ENCODE peak calls at places on chromosomes 4 and X, in four cellular contexts. I is GM12878, N is WTC11, E is HepG2. U is an unnamed sample.

GRCh38 chr4:6773106-6773505 is 9.4 kb upstream of the KIAA0232 start:
- DNase-seq in I (no peak), E (no peak), N (no peak), U (no peak)

GRCh38 chr4:139961344-139961948 is 192.5 kb downstream of the MAML3 start:
- DNase-seq in E (no peak), I (no peak), N (no peak), U (no peak)

GRCh38 chr4:40176602-40177001 is 20.2 kb upstream of the RHOH start:
- DNase-seq in N (peak), E (no peak), I (no peak), U (no peak)

GRCh38 chrX:7446815-7447214 is 298.9 kb upstream of the PUDP start:
- DNase-seq in I (no peak), E (no peak), N (no peak), U (no peak)

GRCh38 chr4:147284218-147284617 is 196.7 kb upstream of the EDNRA start:
- DNase-seq in I (no peak), E (no peak), N (no peak), U (no peak)

GRCh38 chrX:48451708-48452107 is 18.4 kb downstream of the SLC38A5 start:
- DNase-seq in N (no peak), I (no peak), E (no peak), U (no peak)

GRCh38 chrX:20029728-20030127 is 38.9 kb upstream of the BCLAF3 start:
- DNase-seq in I (peak), N (no peak), E (peak), U (no peak)

GRCh38 chr4:90126805-90127204 is 389 bp upstream of the CCSER1 start:
- DNase-seq in E (no peak), N (no peak), I (no peak), U (no peak)

GRCh38 chrX:1658083-1658463 is 43.2 kb downstream of the ASMT start:
- DNase-seq in E (no peak), N (no peak), I (no peak), U (no peak)

GRCh38 chrX:63932006-63932405 is 147.0 kb upstream of the ARHGEF9 start:
- DNase-seq in I (no peak), N (no peak), E (no peak), U (no peak)

GRCh38 chr4:95535180-95535579 is 13.6 kb downstream of the UNC5C start:
- DNase-seq in N (no peak), I (no peak), E (no peak), U (no peak)

GRCh38 chr4:73919691-73920090 is 50.5 kb downstream of the CXCL1 start:
- DNase-seq in N (no peak), I (no peak), E (no peak), U (no peak)

GRCh38 chrX:118164138-118164537 is 47.5 kb upstream of the KLHL13 start:
- DNase-seq in E (no peak), I (no peak), N (no peak), U (no peak)

GRCh38 chrX:108134724-108135123 is 43.1 kb downstream of the ATG4A start:
- DNase-seq in E (no peak), N (peak), I (no peak), U (no peak)

GRCh38 chr4:168857546-168858314 is 152.3 kb downstream of the CBR4 start:
- DNase-seq in I (no peak), N (no peak), E (no peak), U (no peak)

GRCh38 chr4:150305995-150306394 is 227.8 kb downstream of the DCLK2 start:
- DNase-seq in I (no peak), E (no peak), N (no peak), U (no peak)

GRCh38 chrX:16212024-16212423 is 44.7 kb downstream of the MAGEB17 start:
- DNase-seq in I (no peak), N (no peak), E (no peak), U (no peak)

GRCh38 chrX:108582151-108582550 is 142.5 kb downstream of the COL4A5 start:
- DNase-seq in N (no peak), I (no peak), E (peak), U (no peak)

GRCh38 chr4:128979934-128980333 is 113.4 kb downstream of the SCLT1 start:
- DNase-seq in I (no peak), E (no peak), N (no peak), U (peak)

GRCh38 chr4:172996571-172997216 is 171.9 kb upstream of the GALNT7 start:
- DNase-seq in E (no peak), N (no peak), I (no peak), U (no peak)

GRCh38 chrX:41449138-41449537 is 2.0 kb downstream of the NYX start:
- DNase-seq in E (no peak), N (no peak), I (no peak), U (no peak)

GRCh38 chrX:103215768-103216085 is 819 bp downstream of the BEX4 start:
- DNase-seq in I (no peak), N (no peak), E (no peak), U (peak)

GRCh38 chr4:143046454-143046853 is 138.3 kb upstream of the USP38 start:
- DNase-seq in I (no peak), N (no peak), E (no peak), U (no peak)

GRCh38 chrX:111652719-111653118 is 28.3 kb upstream of the ALG13 start:
- DNase-seq in E (no peak), N (no peak), I (no peak), U (no peak)

GRCh38 chr4:153593166-153593565 is 90.9 kb upstream of the TLR2 start:
- DNase-seq in I (no peak), N (no peak), E (peak), U (no peak)

GRCh38 chr4:112099701-112100289 is 45.5 kb upstream of the FAM241A start:
- DNase-seq in I (peak), N (no peak), E (peak), U (peak)

GRCh38 chr4:155679343-155679742 is 12.7 kb downstream of the GUCY1A1 start:
- DNase-seq in E (no peak), N (no peak), I (no peak), U (no peak)

GRCh38 chrX:71999535-71999934 is 88.9 kb downstream of the NHSL2 start:
- DNase-seq in I (no peak), N (no peak), E (no peak), U (no peak)

GRCh38 chr4:2217726-2218125 is 24.2 kb downstream of the HAUS3 start:
- DNase-seq in E (no peak), N (no peak), I (no peak), U (no peak)

GRCh38 chr4:176726803-176727202 is 65.9 kb downstream of the VEGFC start:
- DNase-seq in I (no peak), E (no peak), N (no peak), U (no peak)

GRCh38 chr4:151486166-151486565 is 77.2 kb downstream of the FHIP1A start:
- DNase-seq in I (no peak), E (no peak), N (no peak), U (no peak)
- TF ChIP-seq CBFB in I (no peak), E (no peak), N (no peak), U (no peak)

DNA sequence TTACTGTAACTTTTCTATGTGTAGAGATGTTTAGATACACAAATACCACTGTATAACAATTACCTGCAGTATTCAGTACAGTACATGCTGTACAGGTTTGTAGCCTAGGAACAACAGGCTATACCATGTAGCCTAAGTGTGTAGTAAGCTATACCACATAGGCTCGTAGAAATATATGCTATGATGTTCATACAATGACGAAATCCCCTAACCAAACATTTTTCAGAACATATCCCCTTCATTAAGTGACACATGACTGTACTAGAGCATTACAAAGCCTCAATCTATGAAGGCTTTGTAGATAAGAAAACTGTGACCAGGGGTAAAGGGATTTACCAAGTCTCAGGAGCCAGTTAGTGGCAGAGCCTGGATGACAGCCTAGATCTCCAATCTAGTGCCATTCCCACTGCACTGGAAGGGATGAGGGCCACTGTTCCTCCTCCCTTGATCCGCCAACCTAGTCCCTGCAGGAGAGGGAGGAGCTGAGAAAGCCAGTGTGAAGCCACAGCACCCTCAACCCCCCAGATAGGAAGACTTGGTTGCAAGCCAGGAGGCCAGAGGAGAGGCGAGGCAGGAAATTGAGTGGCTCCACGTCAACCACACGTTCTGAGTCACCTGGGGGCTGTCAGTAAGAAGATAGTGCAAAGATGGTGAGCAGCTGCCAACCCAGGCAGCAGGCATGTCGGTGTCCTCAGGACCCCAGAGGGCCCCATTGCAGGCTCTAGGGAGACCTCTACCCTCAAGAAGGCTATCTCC is 227.7 kb downstream of the BCOR start:
- DNase-seq in E (no peak), I (no peak), N (no peak), U (peak)
- TF ChIP-seq CBFB in E (no peak), I (no peak), N (no peak), U (no peak)

GRCh38 chr4:10666616-10667015 is 18.0 kb downstream of the CLNK start:
- DNase-seq in N (no peak), E (no peak), I (no peak), U (no peak)

GRCh38 chr4:10659251-10659650 is 25.3 kb downstream of the CLNK start:
- DNase-seq in N (no peak), E (no peak), I (no peak), U (no peak)

GRCh38 chr4:10664408-10664807 is 20.2 kb downstream of the CLNK start:
- DNase-seq in N (no peak), I (no peak), E (no peak), U (no peak)

GRCh38 chr4:10661047-10661446 is 23.5 kb downstream of the CLNK start:
- DNase-seq in E (no peak), I (no peak), N (no peak), U (no peak)

DNA sequence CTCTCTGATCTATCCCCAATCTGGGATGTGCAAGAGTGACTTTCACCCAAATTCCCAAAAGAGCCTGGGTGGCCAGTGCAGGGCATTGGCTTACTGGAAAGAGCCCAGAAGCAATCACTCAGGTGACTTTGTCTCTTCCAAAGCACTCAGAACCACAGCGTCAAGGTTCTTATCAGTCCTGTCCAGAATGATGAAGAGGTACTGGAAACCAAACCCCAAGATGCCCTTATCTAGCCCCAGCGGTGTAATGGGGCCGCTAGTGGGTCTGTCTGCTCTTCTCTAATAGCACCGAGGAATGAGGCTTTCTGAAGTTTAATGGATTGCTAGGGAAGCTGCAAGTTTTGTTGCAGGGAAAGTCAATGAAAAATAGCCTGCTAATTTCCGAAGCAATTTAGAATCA is 21.6 kb downstream of the CLNK start:
- DNase-seq in I (no peak), E (no peak), N (no peak), U (peak)
- TF ChIP-seq CBFB in I (no peak), E (no peak), N (no peak), U (no peak)

DNA sequence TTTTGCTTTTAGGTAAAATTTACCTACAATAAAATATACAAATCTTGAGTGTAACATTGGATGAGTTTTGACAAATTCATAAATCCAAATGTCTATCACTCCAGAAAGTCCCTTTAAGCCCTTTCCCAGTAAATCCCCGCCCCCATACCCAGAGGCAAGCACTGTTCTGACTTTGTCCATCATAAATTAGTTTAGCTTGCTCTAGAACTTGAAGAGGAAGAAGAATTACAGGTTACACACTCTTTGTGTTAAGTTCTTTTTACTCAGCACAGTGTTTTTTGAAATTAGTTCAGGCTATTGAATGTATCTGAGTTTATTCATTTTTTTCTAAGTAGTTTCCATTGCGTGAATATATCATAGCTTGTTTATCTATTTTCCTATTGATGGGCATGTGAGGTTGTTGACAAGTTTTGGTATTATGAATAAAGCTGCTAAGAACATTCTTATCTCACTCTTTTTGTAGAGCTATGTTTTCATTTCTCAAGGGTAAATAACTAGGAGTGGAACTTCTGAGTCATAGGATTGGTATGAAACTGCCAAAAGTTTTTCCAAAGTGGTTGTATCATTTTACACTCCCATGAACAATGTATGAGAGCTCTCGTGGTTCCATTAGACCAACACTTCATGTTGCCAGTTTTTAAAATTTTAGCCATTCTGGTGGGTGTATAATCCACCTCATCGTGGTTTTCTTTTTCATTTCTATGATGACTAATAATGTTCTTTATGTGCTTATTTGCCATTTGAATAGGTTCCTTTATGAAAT is 22.4 kb upstream of the HPSE start:
- DNase-seq in N (no peak), I (no peak), E (peak), U (no peak)
- TF ChIP-seq CBFB in N (no peak), I (no peak), E (no peak), U (no peak)

GRCh38 chr4:115537387-115537786 is 424.0 kb upstream of the NDST4 start:
- DNase-seq in I (no peak), N (no peak), E (no peak), U (no peak)
- TF ChIP-seq CBFB in I (no peak), N (no peak), E (no peak), U (no peak)

GRCh38 chrX:34426334-34426733 is 230.8 kb downstream of the TMEM47 start:
- DNase-seq in E (no peak), N (no peak), I (no peak), U (no peak)
- TF ChIP-seq CBFB in E (no peak), N (no peak), I (no peak), U (no peak)